ENCODE peak calls at places on chromosomes 6 and 20, in ten cellular contexts. F is A549, T is bronchial epithelial cell, K is lower lobe of right lung, O is brain microvascular endothelial cell, G is cardiac fibroblast, J is ovary, I is fibroblast of mammary gland, N is cardiac muscle cell, M is colonic mucosa. C is an unnamed sample.
A peak's percentile ranks its signal among the peaks of the same experiment; 100 is the strongest.

GRCh38 chr6:129717287-129717686 is 7.3 kb upstream of the ARHGAP18 start:
- DNase-seq in F (no peak), T (peak; percentile 41), K (no peak), O (peak; percentile 43), G (peak; percentile 41), J (no peak), I (peak; percentile 62), N (no peak), M (no peak), C (no peak)

GRCh38 chr6:38241200-38241599 is 398.5 kb downstream of the BTBD9 start:
- DNase-seq in F (no peak), T (no peak), K (no peak), O (no peak), G (no peak), J (no peak), I (no peak), N (no peak), M (no peak), C (no peak)

GRCh38 chr6:35876902-35877301 is 44.0 kb downstream of the SRPK1 start:
- DNase-seq in F (no peak), T (no peak), K (no peak), O (no peak), G (peak; percentile 27), J (no peak), I (no peak), N (no peak), M (no peak), C (no peak)

GRCh38 chr6:22149501-22150490 is 147.0 kb downstream of the PRL start:
- DNase-seq in F (no peak), T (no peak), K (no peak), O (peak; percentile 6), G (peak; percentile 42), J (no peak), I (no peak), N (peak; percentile 34), M (no peak), C (no peak)

GRCh38 chr6:129104131-129104530 is 221.2 kb downstream of the LAMA2 start:
- DNase-seq in F (no peak), T (peak; percentile 88), K (no peak), O (no peak), G (peak; percentile 89), J (no peak), I (peak; percentile 78), N (no peak), M (no peak), C (no peak)

GRCh38 chr20:46056970-46057855 is 28.2 kb downstream of the SLC12A5 start:
- DNase-seq in F (no peak), T (no peak), K (peak; percentile 54), O (no peak), G (peak; percentile 53), J (peak; percentile 64), I (peak; percentile 35), N (peak; percentile 86), M (peak; percentile 33), C (no peak)

GRCh38 chr6:132130530-132131298 is 179.5 kb upstream of the CCN2 start:
- DNase-seq in F (no peak), T (no peak), K (no peak), O (peak; percentile 65), G (peak; percentile 89), J (peak; percentile 30), I (peak; percentile 77), N (no peak), M (no peak), C (no peak)

GRCh38 chr6:117346142-117346930 is 79.4 kb downstream of the ROS1 start:
- DNase-seq in F (peak; percentile 8), T (peak; percentile 46), K (no peak), O (no peak), G (peak; percentile 51), J (no peak), I (peak; percentile 48), N (peak; percentile 30), M (no peak), C (no peak)

GRCh38 chr20:38685271-38685670 is 39.0 kb upstream of the SLC32A1 start:
- DNase-seq in F (no peak), T (no peak), K (no peak), O (no peak), G (no peak), J (no peak), I (no peak), N (no peak), M (no peak), C (no peak)

GRCh38 chr6:16436550-16436949 is 198.2 kb downstream of the GMPR start:
- DNase-seq in F (no peak), T (no peak), K (no peak), O (no peak), G (no peak), J (no peak), I (no peak), N (no peak), M (no peak), C (no peak)

GRCh38 chr6:44496705-44497369 is 109.3 kb downstream of the CDC5L start:
- DNase-seq in F (no peak), T (no peak), K (no peak), O (no peak), G (no peak), J (no peak), I (peak; percentile 64), N (no peak), M (no peak), C (no peak)

GRCh38 chr6:44493593-44493992 is 106.1 kb downstream of the CDC5L start:
- DNase-seq in F (no peak), T (no peak), K (no peak), O (no peak), G (no peak), J (no peak), I (no peak), N (no peak), M (no peak), C (no peak)

GRCh38 chr6:44493132-44493531 is 105.6 kb downstream of the CDC5L start:
- DNase-seq in F (no peak), T (no peak), K (no peak), O (no peak), G (no peak), J (no peak), I (no peak), N (no peak), M (no peak), C (no peak)

GRCh38 chr6:44495036-44495901 is 107.8 kb downstream of the CDC5L start:
- DNase-seq in F (no peak), T (peak; percentile 54), K (no peak), O (no peak), G (peak; percentile 18), J (no peak), I (peak; percentile 37), N (no peak), M (no peak), C (no peak)

DNA sequence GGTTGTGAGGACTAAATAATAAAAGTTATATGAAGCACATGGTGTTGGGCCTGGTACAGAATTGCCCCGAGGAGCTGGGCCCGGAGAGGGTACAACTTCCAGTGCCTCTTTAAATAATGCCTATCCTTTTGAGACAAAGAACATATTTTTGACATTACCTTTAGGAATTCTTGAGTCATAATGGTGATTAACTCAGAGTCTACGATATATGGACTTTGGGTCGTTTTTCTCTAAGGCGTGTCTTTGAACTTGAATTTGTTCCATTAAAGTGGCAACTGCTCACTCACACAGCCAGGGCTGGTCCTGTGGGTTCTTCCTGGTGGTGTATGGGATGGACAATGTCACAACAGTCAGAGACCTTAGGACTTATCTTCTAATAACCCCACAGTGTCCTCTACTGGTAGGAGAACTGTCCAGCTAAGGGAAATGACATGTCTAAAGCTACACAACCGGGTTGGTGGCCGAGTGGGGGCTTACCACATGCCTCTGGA is 106.5 kb downstream of the CDC5L start:
- DNase-seq in F (peak; percentile 35), T (peak; percentile 92), K (no peak), O (peak; percentile 46), G (peak; percentile 62), J (no peak), I (peak; percentile 90), N (no peak), M (no peak), C (no peak)
- TF ChIP-seq CTCF in F (peak; percentile 34), T (peak; percentile 29), K (no peak), O (peak; percentile 53), G (peak; percentile 24), J (no peak), I (peak; percentile 43), N (peak; percentile 32), M (no peak), C (no peak)

DNA sequence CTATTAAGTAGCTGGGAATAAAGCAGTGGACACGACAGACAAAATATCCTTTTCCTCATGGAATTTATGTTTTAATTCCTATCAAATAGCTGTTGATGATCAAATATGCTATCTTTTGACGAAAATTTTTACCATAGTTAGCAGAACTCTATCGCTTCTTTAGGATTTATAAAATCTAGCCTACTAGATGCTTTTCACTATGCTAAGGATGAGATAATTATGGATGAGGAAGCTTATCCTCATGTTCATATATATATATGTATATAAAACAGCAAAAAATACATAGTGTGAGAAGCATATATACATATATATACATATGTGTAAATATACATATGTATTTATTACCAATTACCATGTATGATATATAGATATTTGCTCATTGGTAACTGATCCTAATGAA is 12.9 kb upstream of the PRSS16 start:
- DNase-seq in F (no peak), T (no peak), K (no peak), O (no peak), G (no peak), J (no peak), I (no peak), N (no peak), M (no peak), C (no peak)
- H3K4me3 ChIP-seq in F (peak overlapping the region; percentile 59), T (no peak overlapping the region), K (no peak overlapping the region), O (no peak overlapping the region), G (no peak overlapping the region), J (no peak overlapping the region), I (no peak overlapping the region), N (peak overlapping the region; percentile 21), M (no peak overlapping the region), C (no peak overlapping the region)

DNA sequence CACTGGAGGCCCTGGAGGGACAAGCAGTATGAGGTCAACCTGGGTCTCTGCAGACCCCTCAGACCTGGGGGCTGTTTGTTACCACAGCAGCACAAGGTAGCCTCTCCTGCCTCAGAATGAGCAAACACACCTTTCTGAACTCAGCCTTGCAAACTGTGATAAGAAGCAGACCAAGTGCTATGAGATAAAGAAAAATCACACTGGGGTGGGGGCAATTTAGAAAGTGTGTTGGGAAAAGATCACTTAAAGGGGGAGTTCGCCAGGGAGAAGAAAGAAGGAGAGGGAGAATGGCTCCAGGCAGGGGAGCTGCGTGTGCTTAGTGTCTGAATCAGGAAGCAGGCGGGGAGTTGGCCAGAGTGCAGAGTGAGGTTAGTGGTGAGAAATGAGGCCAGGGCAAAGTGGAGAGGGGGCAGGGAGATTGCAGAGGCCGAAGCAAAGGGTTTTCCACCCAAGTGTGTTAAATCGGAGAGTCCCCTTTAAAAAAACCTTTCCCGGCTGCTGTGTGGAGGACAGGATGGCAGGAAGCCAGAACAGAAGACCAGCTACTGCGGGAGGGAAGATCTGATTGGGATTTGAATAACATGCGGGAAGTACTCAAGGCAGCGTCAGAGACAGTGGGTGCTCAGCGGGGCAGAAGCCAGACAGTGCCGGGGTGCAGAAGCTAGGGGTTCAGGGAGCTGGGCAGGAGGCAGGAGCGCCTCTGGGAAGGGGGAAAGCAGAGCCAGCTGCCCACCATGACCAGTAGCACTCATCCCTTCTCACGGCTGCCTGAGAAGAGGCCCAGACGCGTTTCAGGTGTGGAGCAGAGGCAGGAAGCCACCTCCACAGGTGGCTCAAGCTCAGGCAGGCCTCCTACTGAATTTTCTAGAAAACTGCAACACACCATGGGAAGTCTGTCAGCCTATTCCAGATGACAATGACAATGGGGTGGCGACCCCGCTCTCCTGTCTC is 9.0 kb downstream of the ADA start:
- DNase-seq in F (peak; percentile 56), T (peak; percentile 81), K (peak; percentile 70), O (peak; percentile 86), G (peak; percentile 96), J (peak; percentile 47), I (peak; percentile 90), N (peak; percentile 69), M (peak; percentile 73), C (no peak)
- TF ChIP-seq CTCF in F (no peak), T (peak; percentile 20), K (no peak), O (peak; percentile 10), G (no peak), J (no peak), I (no peak), N (no peak), M (no peak), C (peak; percentile 39)

GRCh38 chr6:18386302-18386976 is 711 bp upstream of the RNF144B start:
- DNase-seq in F (no peak), T (peak; percentile 53), K (peak; percentile 60), O (no peak), G (peak; percentile 32), J (no peak), I (no peak), N (peak; percentile 15), M (no peak), C (no peak)
- H3K4me3 ChIP-seq in F (no peak overlapping the region), T (no peak overlapping the region), K (peak overlapping the region; percentile 83), O (peak overlapping the region; percentile 74), G (no peak overlapping the region), J (no peak overlapping the region), I (no peak overlapping the region), N (peak overlapping the region; percentile 31), M (peak overlapping the region; percentile 39), C (no peak overlapping the region)